ENCODE peak calls at places on chromosomes 11 and 22, in five cellular contexts. K, S, C, L and O are unnamed samples. For H3K4me1, the result is how much of the 10 kb centered on the place peaks cover.

GRCh38 chr22:33726294-33726711 is 194.0 kb downstream of the LARGE1 start:
- DNase-seq in K (no peak), S (no peak), C (no peak), L (no peak), O (no peak)

GRCh38 chr11:60280412-60280811 is at the start of gene MS4A4A:
- DNase-seq in K (no peak), S (no peak), C (no peak), L (no peak), O (no peak)

GRCh38 chr11:117837070-117837776 is 12.7 kb upstream of the FXYD2 start:
- DNase-seq in K (no peak), S (no peak), C (no peak), L (no peak), O (no peak)

GRCh38 chr11:68164437-68164836 is 43.2 kb upstream of the CHKA start:
- DNase-seq in K (no peak), S (no peak), C (no peak), L (no peak), O (no peak)

GRCh38 chr11:117382746-117383145 is 55.1 kb downstream of the CEP164 start:
- DNase-seq in K (no peak), S (no peak), C (no peak), L (no peak), O (no peak)

GRCh38 chr11:134372961-134373360 is 39.1 kb downstream of the B3GAT1 start:
- DNase-seq in K (no peak), S (no peak), C (no peak), L (no peak), O (no peak)

GRCh38 chr11:96035031-96035743 is 111.3 kb upstream of the MTMR2 start:
- DNase-seq in K (no peak), S (no peak), C (no peak), L (no peak), O (no peak)

GRCh38 chr22:35894937-35895708 is 133.5 kb downstream of the RBFOX2 start:
- DNase-seq in K (no peak), S (no peak), C (no peak), L (no peak), O (no peak)

GRCh38 chr11:102576350-102576749 is 45.8 kb upstream of the MMP7 start:
- DNase-seq in K (no peak), S (no peak), C (no peak), L (no peak), O (no peak)

GRCh38 chr11:120974980-120975379 is 48.9 kb upstream of the TBCEL start:
- DNase-seq in K (no peak), S (no peak), C (no peak), L (no peak), O (no peak)

GRCh38 chr11:57556041-57556440 is 11.4 kb downstream of the UBE2L6 start:
- DNase-seq in K (no peak), S (no peak), C (no peak), L (no peak), O (peak)

GRCh38 chr11:11988099-11988651 is 20.3 kb downstream of the DKK3 start:
- DNase-seq in K (no peak), S (no peak), C (no peak), L (no peak), O (no peak)

GRCh38 chr22:17307566-17307965 is 61.7 kb upstream of the CECR2 start:
- DNase-seq in K (no peak), S (no peak), C (no peak), L (no peak), O (no peak)

GRCh38 chr22:36741968-36742367 is 34.0 kb downstream of the IFT27 start:
- DNase-seq in K (no peak), S (no peak), C (no peak), L (no peak), O (no peak)

GRCh38 chr22:17938484-17938924 is 85.9 kb downstream of the MICAL3 start:
- DNase-seq in K (no peak), S (no peak), C (no peak), L (peak), O (no peak)

GRCh38 chr11:111339758-111340388 is 39.2 kb downstream of the POU2AF1 start:
- DNase-seq in K (no peak), S (no peak), C (no peak), L (no peak), O (no peak)

GRCh38 chr11:96090711-96091110 is 166.8 kb upstream of the MTMR2 start:
- DNase-seq in K (no peak), S (no peak), C (no peak), L (peak), O (no peak)

GRCh38 chr11:95243658-95244057 is 12.7 kb upstream of the SESN3 start:
- DNase-seq in K (no peak), S (no peak), C (no peak), L (no peak), O (no peak)

GRCh38 chr22:32684148-32684821 is 117.2 kb upstream of the TIMP3 start:
- DNase-seq in K (no peak), S (no peak), C (no peak), L (no peak), O (no peak)

GRCh38 chr11:115463606-115464005 is 40.6 kb downstream of the CADM1 start:
- DNase-seq in K (no peak), S (no peak), C (no peak), L (no peak), O (no peak)

GRCh38 chr11:33735426-33736147 is 636 bp downstream of the CD59 start:
- DNase-seq in K (no peak), S (peak), C (peak), L (peak), O (peak)

GRCh38 chr22:38215156-38216038 is 13.6 kb downstream of the MAFF start:
- DNase-seq in K (no peak), S (no peak), C (no peak), L (no peak), O (no peak)

GRCh38 chr22:27466229-27466628 is 335.3 kb downstream of the MN1 start:
- DNase-seq in K (no peak), S (no peak), C (no peak), L (no peak), O (no peak)

GRCh38 chr11:71568707-71569349 is 3.5 kb downstream of the KRTAP5-10 start:
- DNase-seq in K (no peak), S (no peak), C (no peak), L (no peak), O (no peak)

GRCh38 chr11:82759649-82760048 is 26.0 kb upstream of the FAM181B start:
- DNase-seq in K (no peak), S (no peak), C (no peak), L (no peak), O (no peak)

GRCh38 chr11:104067534-104067933 is 31.1 kb downstream of the DDI1 start:
- DNase-seq in K (no peak), S (no peak), C (no peak), L (no peak), O (no peak)

GRCh38 chr11:99960536-99960935 is 726.6 kb upstream of the ARHGAP42 start:
- DNase-seq in K (no peak), S (no peak), C (no peak), L (no peak), O (no peak)

GRCh38 chr11:133980665-133981064 is 23.9 kb upstream of the IGSF9B start:
- DNase-seq in K (no peak), S (no peak), C (no peak), L (no peak), O (no peak)

GRCh38 chr11:10748241-10748640 is 2.8 kb upstream of the CTR9 start:
- DNase-seq in K (no peak), S (no peak), C (no peak), L (no peak), O (no peak)

GRCh38 chr22:43554259-43554636 is 142.4 kb downstream of the MPPED1 start:
- DNase-seq in K (no peak), S (no peak), C (no peak), L (no peak), O (no peak)

GRCh38 chr11:19738124-19738523 is 25.5 kb downstream of the NAV2 start:
- DNase-seq in K (no peak), S (no peak), C (no peak), L (no peak), O (no peak)

GRCh38 chr11:76799061-76799804 is 16.1 kb downstream of the TSKU start:
- DNase-seq in K (no peak), S (peak), C (no peak), L (peak), O (peak)

GRCh38 chr11:61756452-61757212 is 4.2 kb downstream of the MYRF start:
- DNase-seq in K (peak), S (no peak), C (peak), L (peak), O (peak)

GRCh38 chr22:49155809-49156580 is 671.7 kb downstream of the BRD1 start:
- DNase-seq in K (no peak), S (no peak), C (no peak), L (no peak), O (peak)

GRCh38 chr22:22342697-22343602 is 98.4 kb downstream of the VPREB1 start:
- DNase-seq in K (peak), S (peak), C (no peak), L (peak), O (peak)

GRCh38 chr11:9951714-9952275 is 287.9 kb downstream of the SWAP70 start:
- DNase-seq in K (no peak), S (no peak), C (no peak), L (no peak), O (no peak)

GRCh38 chr11:61577383-61578118 is 3.3 kb downstream of the SYT7 start:
- DNase-seq in K (no peak), S (peak), C (no peak), L (peak), O (peak)

GRCh38 chr11:326842-327580 is 6.4 kb upstream of the IFITM3 start:
- DNase-seq in K (no peak), S (no peak), C (peak), L (peak), O (peak)
- H3K4me1 ChIP-seq in K (under half), S (under half), C (half or more), L (half or more), O (half or more)

GRCh38 chr11:4048340-4048739 is 46.3 kb upstream of the RRM1 start:
- DNase-seq in K (no peak), S (no peak), C (no peak), L (no peak), O (no peak)
- TF ChIP-seq SRF in K (no peak), S (no peak), C (no peak), L (no peak), O (no peak)

DNA sequence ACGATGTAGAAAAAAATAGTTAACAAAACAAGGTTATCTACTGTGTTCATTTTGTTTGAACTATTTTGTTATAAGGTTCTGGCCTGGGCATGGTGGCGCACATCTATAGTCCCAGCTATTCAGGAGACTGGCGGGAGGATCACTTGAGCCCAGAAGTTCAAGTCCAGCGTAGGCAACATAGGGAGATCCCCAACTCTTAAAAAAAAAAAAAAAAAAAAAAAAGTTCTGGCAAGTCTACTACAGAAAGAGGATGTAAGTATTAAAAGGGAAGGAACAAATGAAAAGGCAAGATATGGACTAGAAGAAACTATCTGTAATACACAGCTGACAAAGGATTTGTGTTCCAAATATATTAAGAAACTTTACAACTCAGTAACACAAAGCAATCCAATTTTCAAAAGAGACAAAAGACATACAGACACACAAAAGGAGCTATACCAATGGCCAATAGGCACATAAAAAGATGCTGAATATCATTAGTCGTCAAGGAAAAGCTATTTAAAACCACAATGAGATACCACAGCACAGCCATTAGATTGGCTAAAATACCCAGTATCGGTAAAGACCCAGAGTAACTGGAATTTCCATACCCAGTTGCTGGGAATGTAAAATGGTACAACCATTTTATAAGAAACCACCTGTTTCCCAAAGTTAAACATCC is 27.4 kb downstream of the RRAS2 start:
- DNase-seq in K (no peak), S (no peak), C (no peak), L (no peak), O (no peak)
- H3K4me1 ChIP-seq in K (under half), S (under half), C (under half), L (under half), O (under half)

GRCh38 chr11:28822596-28822995 is 714.4 kb downstream of the METTL15 start:
- DNase-seq in K (no peak), S (no peak), C (no peak), L (no peak), O (no peak)
- TF ChIP-seq SRF in K (no peak), S (no peak), C (no peak), L (no peak), O (no peak)